ENCODE peak calls at places on chromosomes 12 and 14, in six cellular contexts. N is neural progenitor cell; L is CD8-positive, alpha-beta T cell; B is prostate gland; O is right lobe of liver; A is A549. D is an unnamed sample.

GRCh38 chr14:100892496-100893227 is 10.9 kb downstream of the RTL1 start:
- DNase-seq in B (no peak), L (no peak), N (no peak), A (no peak), O (peak; percentile 23), D (no peak)

GRCh38 chr12:105359840-105360239 is 29.3 kb downstream of the C12orf75 start:
- DNase-seq in A (no peak), L (no peak), N (no peak), O (no peak), B (no peak), D (no peak)

GRCh38 chr12:44031472-44032185 is 195.7 kb downstream of the TMEM117 start:
- DNase-seq in N (no peak), A (no peak), L (no peak), B (no peak), O (no peak), D (no peak)

GRCh38 chr12:25320123-25321006 is 69.6 kb upstream of the KRAS start:
- DNase-seq in N (no peak), O (no peak), B (no peak), L (no peak), A (no peak), D (no peak)

GRCh38 chr12:121829250-121829918 is 25.6 kb downstream of the SETD1B start:
- DNase-seq in L (no peak), N (no peak), B (no peak), A (no peak), O (no peak), D (no peak)

GRCh38 chr14:99726538-99727095 is 42.5 kb downstream of the CYP46A1 start:
- DNase-seq in B (no peak), O (peak; percentile 38), N (no peak), L (no peak), A (no peak), D (no peak)

GRCh38 chr12:70652451-70652850 is 15.2 kb upstream of the PTPRB start:
- DNase-seq in L (no peak), A (no peak), B (no peak), O (no peak), N (no peak), D (no peak)

GRCh38 chr12:48865141-48865440 is 579 bp downstream of the RND1 start:
- DNase-seq in A (no peak), L (no peak), O (no peak), N (peak; percentile 36), B (no peak), D (no peak)

GRCh38 chr12:131471271-131471905 is 239.5 kb upstream of the SFSWAP start:
- DNase-seq in N (peak; percentile 32), O (no peak), B (no peak), L (no peak), A (no peak), D (no peak)

GRCh38 chr12:103969391-103969790 is 3.7 kb downstream of the TDG start:
- DNase-seq in O (no peak), B (no peak), L (no peak), A (no peak), N (no peak), D (no peak)

GRCh38 chr12:110277705-110278104 is 3.3 kb upstream of the ATP2A2 start:
- DNase-seq in A (no peak), B (no peak), O (no peak), N (no peak), L (no peak), D (no peak)

GRCh38 chr12:125329239-125330238 is 264.3 kb downstream of the AACS start:
- DNase-seq in B (no peak), A (no peak), N (peak; percentile 86), L (no peak), O (no peak), D (no peak)

DNA sequence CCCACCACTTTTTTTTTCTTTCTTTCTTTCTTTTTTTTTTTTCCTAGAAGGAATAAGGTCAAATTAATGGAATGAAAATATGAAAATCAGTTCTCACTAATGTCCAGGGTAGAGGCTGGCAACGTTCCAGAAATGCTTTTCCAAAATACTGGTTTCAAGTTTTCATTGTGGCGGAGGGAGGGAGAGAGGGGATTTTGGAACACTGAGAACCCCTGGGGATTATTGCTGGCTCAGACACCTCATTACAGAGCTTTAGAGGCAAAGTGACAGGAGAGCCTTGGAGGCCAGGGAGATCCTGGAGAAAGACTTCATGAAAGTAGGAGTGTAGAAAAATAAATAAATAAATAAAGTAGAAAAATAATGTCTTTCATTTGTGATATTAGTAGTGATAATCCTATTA is 45.4 kb downstream of the ALX1 start:
- DNase-seq in A (no peak), N (peak; percentile 57), O (no peak), B (no peak), L (no peak), D (no peak)
- H3K4me3 ChIP-seq in A (no peak overlapping the region), N (no peak overlapping the region), O (no peak overlapping the region), B (no peak overlapping the region), L (no peak overlapping the region), D (no peak overlapping the region)

GRCh38 chr14:95386536-95386935 is 66.8 kb upstream of the CLMN start:
- DNase-seq in B (no peak), L (no peak), N (no peak), O (no peak), A (no peak), D (no peak)

GRCh38 chr14:95385701-95386100 is 66.0 kb upstream of the CLMN start:
- DNase-seq in B (no peak), N (no peak), L (no peak), O (no peak), A (no peak), D (no peak)

GRCh38 chr14:95387826-95388445 is 68.2 kb upstream of the CLMN start:
- DNase-seq in B (no peak), A (no peak), N (no peak), O (no peak), L (no peak), D (no peak)

GRCh38 chr14:95389471-95390011 is 69.8 kb upstream of the CLMN start:
- DNase-seq in O (no peak), N (no peak), L (no peak), B (no peak), A (no peak), D (peak; percentile 72)

DNA sequence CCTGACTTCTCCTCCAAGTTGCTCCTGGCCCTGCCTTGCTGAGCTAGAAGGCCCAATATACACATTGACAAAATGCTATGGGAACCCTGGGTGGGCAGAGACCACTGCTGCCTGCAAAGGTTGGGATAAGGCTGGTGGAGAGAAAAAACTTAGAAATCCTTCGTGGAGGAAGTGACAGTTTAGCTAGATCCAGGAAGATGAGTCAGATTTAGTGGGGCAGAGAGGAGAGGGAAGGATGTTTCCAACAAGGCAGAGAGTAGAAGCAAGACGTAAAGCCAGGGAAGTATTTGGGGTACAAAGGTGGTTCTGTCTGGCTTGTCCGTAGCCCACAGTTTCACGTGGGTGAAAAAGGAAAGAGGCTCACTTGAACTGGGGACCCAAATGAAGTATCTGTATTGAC is 69.0 kb upstream of the CLMN start:
- DNase-seq in O (no peak), L (no peak), A (no peak), N (no peak), B (no peak), D (no peak)
- H3K27ac ChIP-seq in O (no peak overlapping the region), L (no peak overlapping the region), A (no peak overlapping the region), N (no peak overlapping the region), B (no peak overlapping the region), D (no peak overlapping the region)

GRCh38 chr12:9065607-9065856 is 50.2 kb downstream of the A2M start:
- DNase-seq in B (no peak), A (no peak), N (no peak), O (no peak), L (no peak), D (no peak)

GRCh38 chr12:9066183-9066623 is 49.5 kb downstream of the A2M start:
- DNase-seq in N (no peak), O (peak; percentile 51), L (no peak), B (no peak), A (no peak), D (no peak)

GRCh38 chr12:9064815-9065606 is 50.7 kb downstream of the A2M start:
- DNase-seq in A (peak; percentile 67), L (peak; percentile 14), B (peak; percentile 93), N (peak; percentile 77), O (peak; percentile 95), D (peak; percentile 65)

GRCh38 chr12:9066755-9067433 is 48.8 kb downstream of the A2M start:
- DNase-seq in L (no peak), N (no peak), B (no peak), A (no peak), O (no peak), D (no peak)

DNA sequence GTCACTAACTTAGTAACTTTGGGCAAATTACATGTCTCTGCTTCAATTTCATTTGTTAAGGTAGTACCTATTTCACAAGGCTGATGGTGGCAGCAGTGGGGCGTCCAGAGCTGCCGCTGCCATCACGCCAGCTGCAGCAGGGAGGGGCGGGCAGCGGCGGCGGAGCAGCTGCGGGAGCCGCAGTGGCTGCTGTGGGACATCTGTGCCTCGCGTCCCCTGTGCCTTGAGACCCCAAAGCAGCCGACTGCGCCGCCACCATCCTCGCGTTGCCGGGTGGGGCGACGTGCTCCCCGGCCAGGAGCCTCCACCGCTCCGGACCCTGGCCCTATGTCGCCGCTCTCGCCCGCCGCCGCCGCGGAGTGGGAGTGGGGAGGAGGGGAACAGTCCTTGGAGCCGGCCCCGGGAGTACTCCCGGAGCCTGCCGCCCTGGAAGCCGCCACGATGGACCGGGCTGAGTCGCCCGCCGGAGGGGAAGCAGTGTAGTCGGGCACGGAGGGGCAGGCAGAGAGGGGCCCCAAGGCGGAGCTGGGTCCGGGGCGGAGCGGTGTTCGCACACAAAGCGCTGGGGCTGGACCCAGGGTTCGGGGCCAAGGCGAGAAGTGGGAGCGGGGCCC is 51.4 kb downstream of the A2M start:
- DNase-seq in L (peak; percentile 56), N (peak; percentile 83), O (peak; percentile 78), B (peak; percentile 68), A (peak; percentile 75), D (peak; percentile 58)
- TF ChIP-seq CTCF in L (peak; percentile 31), N (peak; percentile 49), O (peak; percentile 46), B (peak; percentile 68), A (peak; percentile 53), D (no peak)

GRCh38 chr12:107319536-107320030 is 226.2 kb upstream of the CRY1 start:
- DNase-seq in N (peak; percentile 57), L (peak; percentile 19), O (no peak), B (peak; percentile 15), A (no peak), D (no peak)
- H3K4me3 ChIP-seq in N (peak overlapping the region; percentile 85), L (peak overlapping the region; percentile 69), O (peak overlapping the region; percentile 49), B (peak overlapping the region; percentile 43), A (peak overlapping the region; percentile 88), D (peak overlapping the region; percentile 48)

GRCh38 chr14:89065879-89066278 is 241.4 kb downstream of the TTC8 start:
- DNase-seq in B (no peak), O (no peak), L (no peak), N (no peak), A (no peak), D (no peak)
- H3K27ac ChIP-seq in B (no peak overlapping the region), O (no peak overlapping the region), L (no peak overlapping the region), N (no peak overlapping the region), A (no peak overlapping the region), D (no peak overlapping the region)